ENCODE peak calls at places on chromosomes 3 and 15, in four cellular contexts. One of them, this sample, is unnamed.

GRCh38 chr15:55673287-55673686 is 69.7 kb downstream of the PRTG start:
- DNase-seq in K562: no peak
- DNase-seq in HepG2: no peak
- DNase-seq in SK-N-SH: no peak
- DNase-seq in this sample: no peak

GRCh38 chr15:84606653-84607120 is 5.9 kb downstream of the ZSCAN2 start:
- DNase-seq in K562: no peak
- DNase-seq in HepG2: peak; percentile 99
- DNase-seq in SK-N-SH: no peak
- DNase-seq in this sample: no peak

GRCh38 chr3:49158792-49159191 is 7.3 kb downstream of the CCDC71 start:
- DNase-seq in K562: no peak
- DNase-seq in HepG2: no peak
- DNase-seq in SK-N-SH: no peak
- DNase-seq in this sample: no peak

GRCh38 chr15:65957451-65957850 is 88.2 kb downstream of the RAB11A start:
- DNase-seq in K562: no peak
- DNase-seq in HepG2: no peak
- DNase-seq in SK-N-SH: no peak
- DNase-seq in this sample: no peak

GRCh38 chr3:149572796-149573414 is 84.9 kb downstream of the WWTR1 start:
- DNase-seq in K562: no peak
- DNase-seq in HepG2: no peak
- DNase-seq in SK-N-SH: no peak
- DNase-seq in this sample: no peak

GRCh38 chr3:82685761-82686160 is 924.3 kb upstream of the GBE1 start:
- DNase-seq in K562: no peak
- DNase-seq in HepG2: no peak
- DNase-seq in SK-N-SH: no peak
- DNase-seq in this sample: no peak

GRCh38 chr3:46845397-46845859 is 17.8 kb downstream of the MYL3 start:
- DNase-seq in K562: peak; percentile 42
- DNase-seq in HepG2: no peak
- DNase-seq in SK-N-SH: peak; percentile 90
- DNase-seq in this sample: no peak

GRCh38 chr3:46703013-46703520 is 1.9 kb downstream of the TMIE start:
- DNase-seq in K562: no peak
- DNase-seq in HepG2: no peak
- DNase-seq in SK-N-SH: no peak
- DNase-seq in this sample: no peak

GRCh38 chr3:56926513-56927282 is 124.9 kb upstream of the ARHGEF3 start:
- DNase-seq in K562: no peak
- DNase-seq in HepG2: no peak
- DNase-seq in SK-N-SH: peak; percentile 43
- DNase-seq in this sample: no peak

GRCh38 chr15:43789409-43789808 is 2.7 kb upstream of the SERF2 start:
- DNase-seq in K562: no peak
- DNase-seq in HepG2: no peak
- DNase-seq in SK-N-SH: no peak
- DNase-seq in this sample: peak; percentile 30

GRCh38 chr3:23611737-23612295 is 193.9 kb upstream of the UBE2E1 start:
- DNase-seq in K562: no peak
- DNase-seq in HepG2: no peak
- DNase-seq in SK-N-SH: no peak
- DNase-seq in this sample: no peak

GRCh38 chr3:159605776-159606175 is 382.9 kb upstream of the IL12A start:
- DNase-seq in K562: no peak
- DNase-seq in HepG2: no peak
- DNase-seq in SK-N-SH: no peak
- DNase-seq in this sample: no peak

GRCh38 chr3:191901746-191902145 is 440.8 kb downstream of the PYDC2 start:
- DNase-seq in K562: no peak
- DNase-seq in HepG2: no peak
- DNase-seq in SK-N-SH: no peak
- DNase-seq in this sample: no peak

GRCh38 chr15:97189152-97189551 is 771.4 kb upstream of the ARRDC4 start:
- DNase-seq in K562: no peak
- DNase-seq in HepG2: no peak
- DNase-seq in SK-N-SH: no peak
- DNase-seq in this sample: no peak

GRCh38 chr15:67892559-67893377 is 52.9 kb upstream of the RNU6-1 start:
- DNase-seq in K562: no peak
- DNase-seq in HepG2: no peak
- DNase-seq in SK-N-SH: no peak
- DNase-seq in this sample: no peak

DNA sequence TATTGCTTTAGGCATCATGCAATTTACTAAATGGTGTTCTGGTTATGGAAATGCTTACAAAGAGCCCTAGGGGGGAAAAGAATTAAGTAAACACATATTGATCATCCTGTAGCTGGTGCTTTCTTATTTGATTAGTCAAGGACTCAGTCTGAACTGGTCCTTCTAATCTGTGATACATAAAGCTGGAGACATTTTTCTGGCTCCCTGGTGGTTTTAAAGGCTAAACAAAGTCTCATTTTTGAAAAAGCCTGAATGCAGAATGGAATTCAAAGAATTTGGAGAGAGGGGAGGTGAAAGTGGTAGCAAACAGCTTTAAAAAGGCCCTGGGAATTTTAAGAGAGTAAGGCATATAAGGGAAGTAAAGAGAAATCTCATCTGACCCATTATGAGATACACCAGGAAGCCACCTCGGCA is 149.7 kb downstream of the RBMS3 start:
- DNase-seq in K562: no peak
- DNase-seq in HepG2: no peak
- DNase-seq in SK-N-SH: peak; percentile 30
- DNase-seq in this sample: no peak
- H3K27ac ChIP-seq in K562: no peak overlapping the region
- H3K27ac ChIP-seq in HepG2: no peak overlapping the region
- H3K27ac ChIP-seq in SK-N-SH: peak overlapping the region; percentile 58
- H3K27ac ChIP-seq in this sample: no peak overlapping the region

DNA sequence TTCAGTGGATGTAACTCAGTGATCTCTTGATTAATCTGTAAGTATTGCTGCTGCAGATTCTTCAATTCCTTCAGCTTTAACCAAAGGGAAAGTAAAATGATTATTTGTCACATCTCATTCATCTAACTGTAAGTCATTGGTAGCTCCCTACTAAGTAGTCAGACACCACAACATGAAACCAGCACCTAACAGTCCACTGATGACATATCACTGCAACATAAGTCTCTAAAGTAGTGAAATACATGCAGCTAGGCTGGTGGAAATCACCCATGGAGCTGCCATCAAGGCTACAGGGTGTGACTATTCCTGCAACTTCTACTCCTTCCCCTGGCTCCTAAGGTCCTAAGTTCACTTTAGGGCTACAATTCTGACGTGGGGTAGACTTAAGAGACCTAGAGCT is 21.1 kb upstream of the HCLS1 start:
- DNase-seq in K562: no peak
- DNase-seq in HepG2: no peak
- DNase-seq in SK-N-SH: no peak
- DNase-seq in this sample: no peak
- TF ChIP-seq FOXM1 in K562: no peak
- TF ChIP-seq FOXM1 in HepG2: no peak
- TF ChIP-seq FOXM1 in SK-N-SH: no peak
- TF ChIP-seq FOXM1 in this sample: no peak

GRCh38 chr3:15205934-15206661 is at the start of gene CAPN7:
- DNase-seq in K562: peak; percentile 98
- DNase-seq in HepG2: peak; percentile 85
- DNase-seq in SK-N-SH: peak; percentile 98
- DNase-seq in this sample: peak; percentile 67

GRCh38 chr3:15204005-15204404 is 2.0 kb upstream of the CAPN7 start:
- DNase-seq in K562: peak; percentile 36
- DNase-seq in HepG2: peak; percentile 74
- DNase-seq in SK-N-SH: no peak
- DNase-seq in this sample: no peak

GRCh38 chr3:15205482-15205933 is 538 bp upstream of the CAPN7 start:
- DNase-seq in K562: no peak
- DNase-seq in HepG2: no peak
- DNase-seq in SK-N-SH: no peak
- DNase-seq in this sample: no peak

GRCh38 chr3:15207836-15208504 is 1.9 kb downstream of the CAPN7 start:
- DNase-seq in K562: no peak
- DNase-seq in HepG2: no peak
- DNase-seq in SK-N-SH: no peak
- DNase-seq in this sample: no peak

DNA sequence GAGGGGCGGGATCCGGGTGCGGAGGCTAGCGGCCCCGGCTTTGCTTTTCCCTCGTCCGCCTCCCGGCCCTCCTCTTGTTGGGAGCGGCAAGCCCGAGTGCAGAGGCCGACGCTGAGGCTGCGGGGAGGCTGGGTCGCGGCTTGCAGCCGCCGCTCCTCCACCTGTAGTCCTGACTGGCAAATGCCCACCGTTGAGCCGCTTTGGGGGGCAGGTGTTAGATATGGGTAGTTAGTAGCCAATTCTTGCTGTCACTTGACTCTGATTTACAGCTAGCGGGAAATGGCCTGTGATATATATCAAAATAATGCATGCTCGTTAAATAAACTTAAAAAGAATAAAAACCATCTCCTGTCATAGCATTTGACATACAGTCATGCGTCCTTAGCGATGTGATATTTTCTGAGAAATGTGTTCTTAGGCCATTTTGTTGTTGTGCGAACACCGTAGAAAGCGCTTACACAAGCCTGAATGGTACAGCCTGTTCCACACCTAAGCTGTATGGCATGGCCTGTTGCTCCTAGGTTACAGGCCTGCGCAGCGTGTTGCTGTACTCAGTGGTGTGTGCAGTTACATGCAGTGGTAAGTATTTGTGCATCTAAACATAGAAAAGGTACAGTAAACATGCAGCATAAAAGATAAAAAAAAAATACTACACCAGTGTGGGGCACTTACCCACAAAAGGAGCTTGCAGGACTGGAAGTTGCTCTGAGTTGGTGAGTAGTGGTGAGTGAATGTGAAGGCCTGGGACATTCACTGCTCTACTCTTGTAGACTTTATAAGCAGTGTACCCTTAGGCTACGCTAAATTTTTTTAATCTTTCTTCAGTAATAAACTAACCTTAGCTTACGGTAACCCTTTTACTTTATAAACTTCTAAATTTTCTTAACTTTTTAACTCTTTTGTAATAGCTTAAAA is 873 bp downstream of the CAPN7 start:
- DNase-seq in K562: no peak
- DNase-seq in HepG2: peak; percentile 53
- DNase-seq in SK-N-SH: peak; percentile 30
- DNase-seq in this sample: no peak
- TF ChIP-seq SMC3 in K562: no peak
- TF ChIP-seq SMC3 in HepG2: no peak
- TF ChIP-seq SMC3 in SK-N-SH: no peak
- TF ChIP-seq SMC3 in this sample: no peak

DNA sequence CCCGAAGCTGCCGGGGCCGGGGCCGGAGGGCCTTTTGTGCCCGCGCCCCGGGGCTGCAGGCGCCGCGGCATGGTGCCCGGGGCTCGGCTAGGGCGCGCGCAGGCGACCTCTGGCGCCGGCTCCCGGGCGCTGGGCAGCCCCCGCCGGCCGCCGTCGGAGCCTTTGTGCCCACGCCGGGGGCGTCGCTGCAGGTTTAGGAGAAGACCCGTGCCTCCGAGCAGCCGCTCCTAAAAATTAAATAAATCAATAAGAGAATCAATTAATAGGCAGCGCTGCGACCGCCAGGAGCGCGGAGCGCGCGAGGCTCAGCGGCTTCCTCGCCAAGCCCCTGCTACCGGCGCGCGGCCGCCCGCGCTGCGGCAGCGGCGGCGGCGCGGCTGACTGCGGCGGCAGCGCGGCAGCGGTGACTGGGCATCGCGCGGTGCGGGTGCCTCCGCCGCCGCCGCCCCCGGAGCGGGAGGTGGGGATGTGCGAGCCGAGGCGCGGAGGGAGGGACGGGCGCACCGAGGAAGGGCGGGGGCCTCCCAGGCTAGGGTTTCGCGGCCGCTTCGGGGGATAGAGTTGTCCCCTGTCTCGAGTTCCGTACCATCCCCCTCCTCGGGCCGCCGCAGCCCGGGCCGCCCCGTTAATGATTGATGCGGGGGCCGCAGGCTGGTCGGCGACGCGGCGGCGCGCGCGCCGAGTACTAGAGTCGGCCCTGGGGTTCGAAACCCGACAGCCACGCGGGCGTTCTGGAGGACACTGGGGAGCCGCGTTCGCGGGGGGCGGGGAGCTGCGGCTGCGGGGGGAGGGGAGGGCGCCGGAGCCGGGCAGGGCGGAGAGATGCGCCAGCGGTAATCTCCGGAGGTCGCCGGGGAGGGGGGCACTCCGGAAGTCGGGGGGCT is at the start of gene PAQR9:
- DNase-seq in K562: peak; percentile 80
- DNase-seq in HepG2: peak; percentile 47
- DNase-seq in SK-N-SH: peak; percentile 79
- DNase-seq in this sample: no peak
- H3K27ac ChIP-seq in K562: peak within 1 kb of the TSS; percentile 60
- H3K27ac ChIP-seq in HepG2: peak within 1 kb of the TSS; percentile 68
- H3K27ac ChIP-seq in SK-N-SH: no peak within 1 kb of the TSS
- H3K27ac ChIP-seq in this sample: no peak within 1 kb of the TSS

GRCh38 chr15:96117275-96117674 is 213.2 kb upstream of the NR2F2 start:
- DNase-seq in K562: no peak
- DNase-seq in HepG2: no peak
- DNase-seq in SK-N-SH: no peak
- DNase-seq in this sample: no peak
- TF ChIP-seq FOXM1 in K562: no peak
- TF ChIP-seq FOXM1 in HepG2: no peak
- TF ChIP-seq FOXM1 in SK-N-SH: no peak
- TF ChIP-seq FOXM1 in this sample: no peak

GRCh38 chr15:58148633-58149032 is 10.5 kb downstream of the AQP9 start:
- DNase-seq in K562: no peak
- DNase-seq in HepG2: no peak
- DNase-seq in SK-N-SH: no peak
- DNase-seq in this sample: no peak
- TF ChIP-seq SMC3 in K562: no peak
- TF ChIP-seq SMC3 in HepG2: no peak
- TF ChIP-seq SMC3 in SK-N-SH: no peak
- TF ChIP-seq SMC3 in this sample: no peak

GRCh38 chr3:98563661-98564281 is 29.6 kb downstream of the CPOX start:
- DNase-seq in K562: no peak
- DNase-seq in HepG2: no peak
- DNase-seq in SK-N-SH: no peak
- DNase-seq in this sample: no peak
- H3K27ac ChIP-seq in K562: no peak overlapping the region
- H3K27ac ChIP-seq in HepG2: no peak overlapping the region
- H3K27ac ChIP-seq in SK-N-SH: no peak overlapping the region
- H3K27ac ChIP-seq in this sample: peak overlapping the region; percentile 100